ENCODE peak calls at places on chromosomes 5 and 9, in seven cellular contexts. Y, J, P, R, I, H and M are unnamed samples.

GRCh38 chr5:103808464-103809106 is 246.0 kb upstream of the NUDT12 start:
- DNase-seq in J (no peak), I (peak), R (no peak), P (peak), H (peak), Y (peak), M (peak)

GRCh38 chr9:16825364-16825763 is 45.1 kb downstream of the BNC2 start:
- DNase-seq in R (no peak), I (no peak), P (no peak), H (peak), J (no peak), Y (peak), M (no peak)

GRCh38 chr5:74919487-74919886 is 53.3 kb upstream of the FAM169A start:
- DNase-seq in I (peak), R (no peak), Y (peak), P (no peak), H (peak), J (no peak), M (no peak)

GRCh38 chr5:171623107-171623506 is 162.5 kb upstream of the SMIM23 start:
- DNase-seq in P (no peak), Y (no peak), H (no peak), I (no peak), J (no peak), R (no peak), M (no peak)

GRCh38 chr9:116656535-116656934 is 30.6 kb upstream of the TRIM32 start:
- DNase-seq in I (no peak), Y (no peak), J (no peak), R (no peak), P (no peak), H (no peak), M (no peak)

GRCh38 chr5:90542827-90543519 is 13.6 kb upstream of the LYSMD3 start:
- DNase-seq in P (no peak), J (no peak), R (no peak), I (no peak), Y (no peak), H (no peak), M (no peak)

GRCh38 chr5:134524219-134524825 is 1.1 kb upstream of the JADE2 start:
- DNase-seq in I (peak), H (peak), J (peak), Y (peak), P (no peak), R (peak), M (peak)

GRCh38 chr9:133987946-133988665 is 4.0 kb downstream of the VAV2 start:
- DNase-seq in I (no peak), R (no peak), Y (no peak), H (no peak), J (no peak), P (no peak), M (no peak)

GRCh38 chr5:132275367-132276220 is 18.1 kb downstream of the PDLIM4 start:
- DNase-seq in I (no peak), R (no peak), J (no peak), H (no peak), Y (no peak), P (no peak), M (no peak)

GRCh38 chr9:116476935-116477381 is 210.1 kb upstream of the TRIM32 start:
- DNase-seq in I (no peak), Y (peak), J (no peak), H (no peak), P (no peak), R (no peak), M (no peak)

GRCh38 chr5:8478308-8478707 is 609.4 kb downstream of the MTRR start:
- DNase-seq in H (no peak), P (no peak), J (no peak), I (no peak), R (no peak), Y (no peak), M (no peak)

GRCh38 chr5:74041913-74042312 is 415.9 kb downstream of the ARHGEF28 start:
- DNase-seq in Y (no peak), J (no peak), H (no peak), I (no peak), P (no peak), R (no peak), M (no peak)

GRCh38 chr5:72296251-72296650 is 23.8 kb downstream of the MRPS27 start:
- DNase-seq in J (no peak), P (no peak), Y (no peak), R (no peak), H (no peak), I (no peak), M (no peak)

GRCh38 chr9:115423646-115424045 is 305.7 kb upstream of the TNC start:
- DNase-seq in R (no peak), I (no peak), Y (no peak), J (no peak), H (no peak), P (no peak), M (no peak)
- H3K4me3 ChIP-seq in R (no peak), I (no peak), Y (peak), J (no peak), H (no peak), P (no peak), M (no peak)

GRCh38 chr9:108272350-108272899 is 583.4 kb downstream of the ACTL7B start:
- DNase-seq in I (peak), J (peak), P (peak), H (peak), R (no peak), Y (peak), M (peak)
- H3K4me3 ChIP-seq in I (no peak), J (peak), P (no peak), H (no peak), R (no peak), Y (peak), M (no peak)

DNA sequence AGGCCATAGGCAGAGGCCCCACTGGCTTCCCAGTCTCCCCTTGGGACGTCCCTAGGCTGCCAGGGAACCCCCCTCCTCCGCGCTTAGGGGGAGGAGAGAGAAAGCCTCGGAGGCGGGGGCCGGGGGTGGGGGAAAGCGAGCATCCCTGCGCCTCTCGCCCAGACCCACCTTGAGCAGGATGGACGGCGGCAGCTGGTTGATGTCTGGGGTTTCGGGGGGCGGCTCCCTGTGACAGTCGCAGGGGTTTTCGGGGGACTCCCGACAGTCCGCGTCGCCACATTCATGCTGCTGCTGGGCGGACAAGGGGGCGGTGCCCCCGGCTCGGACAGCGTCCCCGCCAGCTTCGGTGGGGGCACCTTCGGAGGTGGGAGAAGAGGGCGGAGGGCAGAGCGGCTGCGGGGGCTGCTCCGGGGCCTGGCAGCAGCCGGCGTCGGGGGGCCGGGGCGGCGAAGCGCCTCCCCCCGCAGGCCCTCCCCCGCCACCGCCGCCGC is 1.3 kb downstream of the FBXL17 start:
- DNase-seq in I (peak), J (peak), Y (peak), R (peak), H (peak), P (no peak), M (peak)
- H3K4me3 ChIP-seq in I (peak), J (peak), Y (peak), R (peak), H (peak), P (peak), M (peak)

DNA sequence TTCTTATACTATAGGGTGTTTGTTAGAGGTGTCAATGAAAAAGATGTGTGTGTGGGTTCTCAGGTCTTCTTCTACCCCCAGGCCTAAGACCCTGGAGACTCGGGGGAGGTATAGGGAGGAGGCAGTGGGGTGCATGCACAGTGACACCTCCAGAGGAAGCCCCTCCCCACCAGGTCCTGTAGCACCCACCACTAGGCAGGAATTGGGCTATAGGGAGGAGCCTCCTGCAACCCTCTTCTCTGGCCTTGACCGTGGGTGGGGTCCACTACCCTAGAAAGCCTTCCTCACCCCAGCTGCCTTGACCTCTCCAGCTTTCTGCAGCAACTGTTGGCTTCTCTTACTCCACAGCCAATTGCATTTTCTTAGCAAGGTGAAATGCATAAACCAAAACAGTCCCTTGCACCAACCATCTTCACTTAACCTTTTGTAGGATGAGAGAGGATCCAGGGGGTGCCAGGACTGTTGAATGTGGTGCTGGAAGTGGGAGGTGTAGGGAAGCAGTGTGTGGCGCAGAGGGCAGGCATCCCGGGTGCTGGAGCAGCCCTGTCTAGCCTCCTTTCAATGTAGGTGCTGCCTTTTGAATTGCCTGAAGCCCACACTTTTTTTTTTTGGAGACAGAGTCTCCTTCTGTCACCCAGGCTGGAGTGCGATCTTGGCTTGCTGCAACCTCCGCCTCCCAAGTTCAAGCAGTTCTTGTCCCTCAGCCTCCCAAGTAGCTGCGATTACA is 128.5 kb downstream of the RGS3 start:
- DNase-seq in P (no peak), H (no peak), R (no peak), Y (no peak), J (no peak), I (no peak), M (no peak)
- H3K4me3 ChIP-seq in P (no peak), H (no peak), R (no peak), Y (no peak), J (no peak), I (no peak), M (no peak)

DNA sequence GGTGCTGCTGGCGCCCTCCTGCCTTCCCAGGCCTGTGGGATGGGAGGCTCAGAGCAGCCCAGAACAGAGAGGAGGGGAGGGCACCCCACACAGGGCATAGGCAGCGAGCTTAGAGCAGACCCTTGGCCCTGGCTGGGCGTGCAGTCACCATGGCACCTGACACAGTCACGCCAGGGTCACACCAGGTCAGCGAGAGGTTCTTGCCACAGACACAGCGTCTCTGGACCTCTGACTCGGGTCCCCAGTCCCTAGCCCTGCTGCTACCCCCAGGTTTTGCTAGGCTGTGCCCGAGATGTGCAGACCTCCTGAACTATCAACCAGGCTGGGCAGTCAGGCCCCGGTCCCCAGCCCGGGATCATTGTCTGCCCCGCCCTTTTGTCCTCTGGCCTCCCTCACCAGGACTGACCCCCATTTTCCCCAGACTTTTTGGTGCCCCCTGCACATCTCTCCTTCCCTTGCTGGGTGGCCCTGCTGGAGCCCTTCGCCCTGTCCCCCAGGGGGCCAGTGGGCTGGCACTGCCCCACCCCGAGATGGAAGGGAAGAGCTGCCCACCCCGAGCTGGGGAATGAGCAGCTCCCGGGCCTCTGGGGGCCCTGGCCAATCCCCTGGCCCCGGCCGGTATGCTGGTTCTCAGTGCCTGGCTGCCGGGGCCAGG is 24.5 kb upstream of the NOTCH1 start:
- DNase-seq in H (no peak), R (no peak), P (no peak), J (no peak), I (no peak), Y (no peak), M (no peak)
- H3K4me3 ChIP-seq in H (no peak), R (no peak), P (no peak), J (no peak), I (no peak), Y (no peak), M (no peak)

GRCh38 chr5:135954899-135955298 is at the start of gene LECT2:
- DNase-seq in R (no peak), P (no peak), Y (no peak), J (no peak), I (no peak), H (no peak), M (no peak)

GRCh38 chr5:135951807-135952206 is 3.0 kb downstream of the LECT2 start:
- DNase-seq in R (no peak), I (no peak), J (no peak), H (no peak), P (no peak), Y (no peak), M (no peak)

GRCh38 chr5:135952683-135953082 is 2.1 kb downstream of the LECT2 start:
- DNase-seq in H (no peak), I (no peak), P (no peak), R (no peak), J (no peak), Y (no peak), M (no peak)

GRCh38 chr5:135955525-135955924 is 742 bp upstream of the LECT2 start:
- DNase-seq in I (no peak), R (no peak), P (no peak), Y (no peak), J (no peak), H (no peak), M (no peak)

GRCh38 chr5:135953850-135954249 is 933 bp downstream of the LECT2 start:
- DNase-seq in Y (no peak), P (no peak), H (no peak), I (no peak), R (no peak), J (no peak), M (no peak)
- H3K4me3 ChIP-seq in Y (no peak), P (no peak), H (no peak), I (no peak), R (no peak), J (no peak), M (no peak)

DNA sequence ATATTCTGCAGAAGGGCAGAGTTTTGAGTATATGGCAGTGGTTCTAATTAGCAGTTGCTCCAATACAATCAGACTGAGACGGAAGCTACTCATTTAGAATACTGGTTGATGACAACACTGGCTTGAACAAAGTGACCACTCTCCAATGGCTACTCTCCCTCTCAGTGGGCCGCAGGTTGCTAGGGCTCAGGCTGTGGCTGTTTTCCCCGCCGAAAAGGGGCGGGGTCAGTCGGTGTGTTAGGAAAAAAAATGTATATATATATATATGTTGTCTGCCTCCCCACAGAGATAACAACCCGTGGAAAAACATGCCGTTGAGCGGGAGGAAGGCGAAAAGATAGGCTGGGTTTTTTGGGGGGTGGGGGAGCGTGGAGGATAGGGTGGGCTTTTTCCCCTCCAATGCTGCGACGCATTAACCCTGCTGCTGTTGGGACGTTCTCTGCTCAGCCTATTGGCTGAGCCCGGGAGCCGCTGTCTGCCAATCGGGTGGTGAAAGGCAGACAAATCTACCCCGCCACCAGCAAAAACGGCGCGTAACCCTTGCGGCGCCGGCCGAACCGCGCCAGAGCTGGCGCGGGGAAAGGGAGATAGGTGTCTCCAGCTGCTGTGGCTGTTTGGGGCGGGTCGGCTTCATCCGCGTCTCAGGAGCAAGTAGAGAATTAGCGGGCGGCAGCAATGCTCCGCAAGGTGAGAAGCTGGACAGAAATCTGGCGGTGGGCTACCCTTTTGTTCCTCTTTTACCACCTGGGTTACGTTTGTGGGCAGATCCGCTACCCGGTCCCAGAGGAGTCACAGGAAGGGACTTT is at the start of gene PCDHGC4:
- DNase-seq in R (no peak), Y (no peak), J (no peak), H (no peak), P (no peak), I (peak), M (peak)
- H3K4me3 ChIP-seq in R (no peak), Y (peak), J (peak), H (peak), P (peak), I (peak), M (peak)

DNA sequence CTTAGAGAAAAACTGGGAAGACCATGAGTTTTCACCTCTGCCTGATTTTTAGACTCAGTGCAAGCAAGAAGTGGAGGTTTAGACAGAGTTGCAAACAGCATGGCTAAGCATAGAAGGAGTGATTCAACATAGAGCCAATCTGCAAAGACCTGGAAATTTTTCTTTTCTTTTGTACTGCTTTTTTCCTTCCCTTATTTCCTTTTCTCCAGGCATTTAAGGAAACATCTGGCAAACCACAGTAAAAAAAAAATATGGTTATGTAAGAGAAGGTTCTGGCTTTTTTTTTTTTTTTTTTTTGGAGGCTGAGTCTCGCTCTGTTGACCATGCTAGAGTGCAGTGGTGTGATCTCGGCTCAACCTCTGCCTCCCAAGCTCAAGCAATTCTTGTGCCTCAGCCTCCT is 16.6 kb upstream of the DCAF12 start:
- DNase-seq in J (no peak), Y (no peak), I (no peak), H (no peak), R (no peak), P (no peak), M (no peak)
- H3K4me3 ChIP-seq in J (no peak), Y (no peak), I (no peak), H (no peak), R (no peak), P (no peak), M (no peak)